ENCODE peak calls at places on chromosomes 3 and 15, in six cellular contexts. I, F, V, W, B and L are unnamed samples.

GRCh38 chr3:138378331-138378730 is 30.0 kb downstream of the MRAS start:
- DNase-seq in I (no peak), F (no peak), V (no peak), W (no peak), B (no peak), L (no peak)

GRCh38 chr15:101439285-101439919 is 50.1 kb downstream of the PCSK6 start:
- DNase-seq in I (no peak), F (no peak), V (no peak), W (no peak), B (no peak), L (no peak)

GRCh38 chr15:57401546-57401945 is 25.2 kb downstream of the CGNL1 start:
- DNase-seq in I (no peak), F (no peak), V (no peak), W (no peak), B (no peak), L (no peak)

GRCh38 chr15:41917767-41918430 is 24.0 kb upstream of the SPTBN5 start:
- DNase-seq in I (peak; percentile 66), F (no peak), V (no peak), W (no peak), B (peak; percentile 37), L (no peak)

GRCh38 chr3:187737401-187738088 is 7.7 kb downstream of the BCL6 start:
- DNase-seq in I (peak; percentile 79), F (peak; percentile 82), V (peak; percentile 88), W (no peak), B (peak; percentile 81), L (no peak)

GRCh38 chr3:184911570-184911969 is 99.6 kb downstream of the VPS8 start:
- DNase-seq in I (no peak), F (no peak), V (no peak), W (no peak), B (no peak), L (no peak)

GRCh38 chr3:64687381-64687780 is 419 bp downstream of the ADAMTS9 start:
- DNase-seq in I (no peak), F (peak; percentile 81), V (peak; percentile 33), W (no peak), B (no peak), L (no peak)

GRCh38 chr15:58065445-58066041 is at the start of gene ALDH1A2:
- DNase-seq in I (peak; percentile 52), F (peak; percentile 75), V (no peak), W (peak; percentile 26), B (peak; percentile 53), L (no peak)

GRCh38 chr15:96827981-96828380 is 497.5 kb downstream of the NR2F2 start:
- DNase-seq in I (no peak), F (no peak), V (no peak), W (no peak), B (no peak), L (no peak)

GRCh38 chr3:13818919-13819318 is 61.0 kb downstream of the WNT7A start:
- DNase-seq in I (no peak), F (peak; percentile 57), V (no peak), W (no peak), B (no peak), L (no peak)

GRCh38 chr15:42010434-42010833 is 10.4 kb downstream of the PLA2G4E start:
- DNase-seq in I (no peak), F (no peak), V (no peak), W (no peak), B (no peak), L (no peak)

GRCh38 chr3:171772427-171773056 is 37.7 kb downstream of the PLD1 start:
- DNase-seq in I (no peak), F (peak; percentile 65), V (peak; percentile 44), W (peak; percentile 29), B (peak; percentile 22), L (peak; percentile 60)

GRCh38 chr3:45414341-45414740 is 26.0 kb downstream of the LARS2 start:
- DNase-seq in I (no peak), F (no peak), V (no peak), W (no peak), B (no peak), L (no peak)

GRCh38 chr3:45414823-45415222 is 26.4 kb downstream of the LARS2 start:
- DNase-seq in I (no peak), F (no peak), V (no peak), W (no peak), B (no peak), L (no peak)

GRCh38 chr3:45411081-45411480 is 22.7 kb downstream of the LARS2 start:
- DNase-seq in I (no peak), F (no peak), V (no peak), W (no peak), B (no peak), L (no peak)

GRCh38 chr3:45412731-45413130 is 24.4 kb downstream of the LARS2 start:
- DNase-seq in I (no peak), F (no peak), V (no peak), W (no peak), B (no peak), L (no peak)

DNA sequence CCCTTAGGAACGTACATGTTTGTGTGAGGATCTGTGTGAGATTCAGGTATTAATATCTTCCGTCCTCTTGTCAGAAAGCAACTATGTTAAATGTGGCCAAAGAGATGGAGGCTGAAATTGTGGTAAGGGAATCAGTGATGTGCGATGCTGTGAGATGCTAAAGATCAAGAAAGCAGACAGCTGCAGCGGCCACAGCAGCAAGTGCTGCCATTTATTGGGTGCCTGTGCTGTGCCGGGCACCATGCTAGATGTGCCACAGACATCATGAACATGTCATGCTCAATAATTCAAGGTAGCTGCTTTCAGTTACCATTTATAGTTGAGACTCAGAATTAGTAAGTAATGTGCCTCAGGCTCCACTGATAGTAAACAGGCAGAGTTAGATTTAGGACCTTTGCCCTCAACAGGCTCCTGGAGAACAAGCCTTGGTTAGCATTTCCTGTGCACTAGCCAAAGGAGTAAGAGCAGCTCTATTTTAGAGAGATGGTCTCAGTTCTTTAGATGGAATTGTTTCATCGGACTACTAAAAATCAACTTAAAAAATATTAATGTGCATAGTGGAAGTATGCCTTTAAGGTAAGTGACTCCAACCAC is 24.9 kb downstream of the LARS2 start:
- DNase-seq in I (no peak), F (no peak), V (no peak), W (no peak), B (no peak), L (no peak)
- H3K36me3 ChIP-seq in I (peaks cover 21% of the 10 kb centered on the region), F (peaks cover 9% of the 10 kb centered on the region), V (peaks cover 4% of the 10 kb centered on the region), W (peaks cover 11% of the 10 kb centered on the region), B (no peaks in the 10 kb centered on the region), L (peaks cover 8% of the 10 kb centered on the region)

GRCh38 chr3:65879372-65879771 is 159.3 kb downstream of the MAGI1 start:
- DNase-seq in I (no peak), F (no peak), V (no peak), W (no peak), B (no peak), L (no peak)
- H3K36me3 ChIP-seq in I (no peaks in the 10 kb centered on the region), F (no peaks in the 10 kb centered on the region), V (no peaks in the 10 kb centered on the region), W (no peaks in the 10 kb centered on the region), B (no peaks in the 10 kb centered on the region), L (no peaks in the 10 kb centered on the region)

DNA sequence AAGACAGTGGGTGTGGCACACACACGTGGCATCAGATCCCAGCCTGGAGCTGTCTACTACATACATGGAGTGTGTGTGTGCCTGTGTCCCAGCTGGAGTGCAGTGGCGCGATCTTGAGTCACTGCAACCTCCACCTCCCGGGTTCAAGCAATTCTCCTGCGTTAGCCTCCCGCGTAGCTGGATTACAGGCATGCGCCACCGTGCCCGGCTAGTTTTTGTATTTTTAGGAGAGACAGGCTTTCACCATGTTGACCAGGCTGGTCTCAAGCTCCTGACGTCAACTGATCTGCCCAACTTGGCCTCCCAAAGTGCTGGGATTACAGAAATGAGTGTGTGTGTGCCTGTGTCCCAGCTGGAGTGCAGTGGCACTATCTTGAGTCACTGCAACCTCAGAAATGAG is 108.8 kb downstream of the IL12A start:
- DNase-seq in I (no peak), F (no peak), V (no peak), W (no peak), B (no peak), L (no peak)
- H3K36me3 ChIP-seq in I (no peaks in the 10 kb centered on the region), F (no peaks in the 10 kb centered on the region), V (no peaks in the 10 kb centered on the region), W (no peaks in the 10 kb centered on the region), B (no peaks in the 10 kb centered on the region), L (no peaks in the 10 kb centered on the region)

GRCh38 chr3:113218679-113219040 is 7.3 kb downstream of the BOC start:
- DNase-seq in I (no peak), F (no peak), V (no peak), W (no peak), B (no peak), L (no peak)

GRCh38 chr3:113214917-113215595 is 3.7 kb downstream of the BOC start:
- DNase-seq in I (no peak), F (no peak), V (no peak), W (no peak), B (no peak), L (no peak)

GRCh38 chr3:113218011-113218678 is 6.8 kb downstream of the BOC start:
- DNase-seq in I (no peak), F (no peak), V (no peak), W (no peak), B (no peak), L (no peak)

GRCh38 chr3:113214227-113214626 is 2.9 kb downstream of the BOC start:
- DNase-seq in I (no peak), F (no peak), V (no peak), W (no peak), B (no peak), L (no peak)

DNA sequence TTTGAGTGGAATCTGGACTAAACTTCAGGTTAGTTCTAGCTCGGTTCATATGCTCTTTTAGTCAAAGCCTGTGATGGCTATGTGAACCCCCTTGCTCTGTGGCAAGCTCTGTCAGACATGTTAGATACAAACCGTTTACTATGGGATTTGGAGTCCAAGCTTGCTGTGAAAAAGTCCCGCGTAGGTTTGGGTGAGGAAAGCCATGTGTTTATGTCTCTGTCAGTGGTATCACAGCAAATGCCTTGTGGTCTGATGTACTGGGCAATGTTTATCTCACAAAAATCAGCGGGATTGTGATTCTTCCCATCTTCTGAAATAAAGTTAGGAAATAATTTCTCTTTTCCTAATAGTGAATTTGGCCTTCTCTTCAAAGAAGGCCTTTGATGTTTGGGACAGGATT is 5.0 kb downstream of the BOC start:
- DNase-seq in I (no peak), F (no peak), V (no peak), W (no peak), B (no peak), L (no peak)
- H3K36me3 ChIP-seq in I (peaks cover 10% of the 10 kb centered on the region), F (no peaks in the 10 kb centered on the region), V (no peaks in the 10 kb centered on the region), W (peaks cover 28% of the 10 kb centered on the region), B (no peaks in the 10 kb centered on the region), L (no peaks in the 10 kb centered on the region)

GRCh38 chr15:70072479-70072878 is 25.2 kb downstream of the TLE3 start:
- DNase-seq in I (no peak), F (no peak), V (no peak), W (no peak), B (no peak), L (no peak)

GRCh38 chr15:70068783-70069565 is 28.7 kb downstream of the TLE3 start:
- DNase-seq in I (no peak), F (no peak), V (no peak), W (no peak), B (no peak), L (no peak)

GRCh38 chr15:70067011-70067410 is 30.7 kb downstream of the TLE3 start:
- DNase-seq in I (no peak), F (no peak), V (no peak), W (no peak), B (no peak), L (no peak)

GRCh38 chr15:70071799-70072198 is 25.9 kb downstream of the TLE3 start:
- DNase-seq in I (no peak), F (no peak), V (no peak), W (peak; percentile 57), B (no peak), L (no peak)

DNA sequence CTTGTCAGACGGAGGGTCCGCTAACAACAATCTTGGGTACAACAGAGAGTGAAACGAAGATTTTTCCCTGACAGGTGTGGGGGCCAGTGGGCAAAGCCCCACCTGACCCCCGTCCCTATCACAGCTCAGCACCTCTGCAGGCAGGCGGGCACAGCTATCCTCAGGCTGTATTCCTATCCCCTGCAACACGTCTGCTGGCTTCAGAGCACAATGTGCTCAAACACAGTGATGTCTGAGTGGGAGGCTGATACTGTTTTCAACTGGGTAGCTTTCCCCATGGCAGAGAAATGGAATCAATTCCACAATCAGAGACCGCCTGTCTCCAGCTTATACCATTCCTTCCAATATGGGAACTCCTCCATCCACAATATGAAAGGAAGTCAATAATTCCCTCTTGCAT is 28.0 kb downstream of the TLE3 start:
- DNase-seq in I (no peak), F (no peak), V (no peak), W (no peak), B (no peak), L (no peak)
- H3K36me3 ChIP-seq in I (peaks cover 83% of the 10 kb centered on the region), F (peaks cover 54% of the 10 kb centered on the region), V (peaks cover 100% of the 10 kb centered on the region), W (peaks cover 38% of the 10 kb centered on the region), B (no peaks in the 10 kb centered on the region), L (peaks cover 34% of the 10 kb centered on the region)